ENCODE peak calls at places on chromosomes 1 and 21, in six cellular contexts. C, O, E, G, A and M are unnamed samples.

GRCh38 chr1:235908742-235909520 is 42.2 kb upstream of the LYST start:
- DNase-seq in C (no peak), O (no peak), E (no peak), A (no peak), G (no peak), M (no peak)

GRCh38 chr1:114037952-114038867 is 58.9 kb downstream of the OLFML3 start:
- DNase-seq in O (no peak), C (no peak), E (no peak), G (no peak), A (no peak), M (no peak)

GRCh38 chr1:36583980-36584805 is 101.5 kb upstream of the CSF3R start:
- DNase-seq in C (no peak), G (no peak), O (no peak), A (no peak), E (no peak), M (no peak)

GRCh38 chr1:60169206-60169605 is 95.6 kb upstream of the C1orf87 start:
- DNase-seq in E (no peak), C (no peak), G (no peak), O (no peak), A (no peak), M (peak; percentile 55)

GRCh38 chr21:45699251-45699942 is 55.9 kb downstream of the PCBP3 start:
- DNase-seq in E (no peak), C (no peak), G (no peak), A (no peak), O (no peak), M (no peak)

GRCh38 chr1:159171254-159171687 is at the start of gene CADM3:
- DNase-seq in E (peak; percentile 68), C (no peak), G (no peak), O (peak; percentile 26), A (no peak), M (no peak)

GRCh38 chr1:94383966-94384408 is 34.2 kb upstream of the ABCD3 start:
- DNase-seq in A (no peak), C (no peak), E (no peak), O (no peak), G (no peak), M (peak; percentile 43)

GRCh38 chr1:114551400-114551799 is 30.0 kb downstream of the BCAS2 start:
- DNase-seq in A (no peak), E (no peak), O (no peak), G (no peak), C (no peak), M (no peak)

GRCh38 chr1:202687819-202688218 is 22.4 kb downstream of the SYT2 start:
- DNase-seq in C (no peak), G (no peak), O (no peak), E (no peak), A (no peak), M (no peak)